ENCODE peak calls at places on chromosomes 2 and 18, in nine cellular contexts. J is RWPE1; X is CD4-positive, alpha-beta T cell; O is Right ventricle myocardium superior; P is stimulated activated CD8-positive, alpha-beta memory T cell treated with anti-CD3 and anti-CD28 coated beads, Interleukin-7, amount 100 ng/mL, for 1 hour; E is fibroblast of the conjunctiva; U is sciatic nerve; D is NCI-H1092 treated with DMSO at 0.1 percent for 48 hours; N is amniotic stem cell. Q is an unnamed sample.

GRCh38 chr2:96769816-96770215 is 9.1 kb downstream of the CNNM4 start:
- DNase-seq in J (no peak), X (no peak), O (peak), P (no peak), E (no peak), U (no peak), D (no peak), N (no peak), Q (no peak)

GRCh38 chr2:109117780-109118179 is 11.2 kb upstream of the SH3RF3 start:
- DNase-seq in J (no peak), X (no peak), O (no peak), P (no peak), E (no peak), U (no peak), D (no peak), N (no peak), Q (no peak)

GRCh38 chr18:63233334-63233733 is 86.2 kb downstream of the BCL2 start:
- DNase-seq in J (no peak), X (no peak), O (no peak), P (no peak), E (no peak), U (no peak), D (no peak), N (no peak), Q (no peak)

GRCh38 chr2:139045524-139045923 is 265.3 kb upstream of the NXPH2 start:
- DNase-seq in J (no peak), X (no peak), O (no peak), P (no peak), E (no peak), U (no peak), D (no peak), N (no peak), Q (no peak)

GRCh38 chr2:168583064-168583709 is 127.1 kb downstream of the CERS6 start:
- DNase-seq in J (no peak), X (no peak), O (no peak), P (no peak), E (no peak), U (no peak), D (no peak), N (no peak), Q (no peak)

GRCh38 chr2:113791697-113792590 is 35.5 kb upstream of the SLC35F5 start:
- DNase-seq in J (no peak), X (no peak), O (no peak), P (no peak), E (no peak), U (no peak), D (no peak), N (peak), Q (no peak)

GRCh38 chr2:221572180-221572820 is at the start of gene EPHA4:
- DNase-seq in J (peak), X (peak), O (peak), P (peak), E (peak), U (peak), D (peak), N (peak), Q (peak)

GRCh38 chr2:163086940-163087339 is 248.4 kb upstream of the KCNH7 start:
- DNase-seq in J (no peak), X (no peak), O (no peak), P (no peak), E (no peak), U (no peak), D (no peak), N (no peak), Q (no peak)

GRCh38 chr2:157172239-157172638 is 85.3 kb upstream of the GALNT5 start:
- DNase-seq in J (no peak), X (no peak), O (no peak), P (no peak), E (no peak), U (no peak), D (no peak), N (no peak), Q (no peak)

GRCh38 chr2:239703834-239704233 is 303.0 kb upstream of the HDAC4 start:
- DNase-seq in J (no peak), X (no peak), O (no peak), P (no peak), E (no peak), U (peak), D (no peak), N (no peak), Q (no peak)

GRCh38 chr18:67428148-67428547 is 88.4 kb downstream of the DSEL start:
- DNase-seq in J (no peak), X (no peak), O (no peak), P (no peak), E (no peak), U (no peak), D (no peak), N (peak), Q (no peak)

GRCh38 chr2:198116652-198117175 is 312.3 kb downstream of the PLCL1 start:
- DNase-seq in J (no peak), X (no peak), O (no peak), P (no peak), E (no peak), U (no peak), D (no peak), N (no peak), Q (no peak)

GRCh38 chr2:196453613-196454047 is 185.9 kb upstream of the CCDC150 start:
- DNase-seq in J (peak), X (peak), O (no peak), P (no peak), E (peak), U (no peak), D (peak), N (no peak), Q (no peak)

GRCh38 chr2:64918220-64918886 is 70.8 kb upstream of the SLC1A4 start:
- DNase-seq in J (no peak), X (no peak), O (no peak), P (no peak), E (no peak), U (no peak), D (no peak), N (no peak), Q (no peak)

GRCh38 chr18:10271481-10271880 is 183.0 kb upstream of the APCDD1 start:
- DNase-seq in J (no peak), X (no peak), O (no peak), P (no peak), E (no peak), U (no peak), D (no peak), N (no peak), Q (no peak)

GRCh38 chr2:119426801-119427395 is 4.8 kb upstream of the TMEM37 start:
- DNase-seq in J (no peak), X (no peak), O (peak), P (no peak), E (no peak), U (peak), D (no peak), N (no peak), Q (no peak)

GRCh38 chr18:58161659-58162058 is 117.6 kb downstream of the NEDD4L start:
- DNase-seq in J (peak), X (no peak), O (no peak), P (no peak), E (no peak), U (no peak), D (no peak), N (no peak), Q (no peak)

GRCh38 chr2:118851650-118852049 is 4.2 kb upstream of the EN1 start:
- DNase-seq in J (no peak), X (no peak), O (no peak), P (no peak), E (no peak), U (no peak), D (no peak), N (no peak), Q (no peak)

GRCh38 chr18:58051765-58052460 is 7.9 kb downstream of the NEDD4L start:
- DNase-seq in J (peak), X (no peak), O (no peak), P (no peak), E (no peak), U (no peak), D (peak), N (peak), Q (no peak)

GRCh38 chr2:196528486-196529223 is 110.9 kb upstream of the CCDC150 start:
- DNase-seq in J (no peak), X (no peak), O (no peak), P (no peak), E (no peak), U (no peak), D (no peak), N (no peak), Q (no peak)

GRCh38 chr2:177806025-177806424 is 266.6 kb downstream of the PDE11A start:
- DNase-seq in J (no peak), X (no peak), O (no peak), P (no peak), E (no peak), U (no peak), D (no peak), N (no peak), Q (no peak)

GRCh38 chr18:7325126-7325430 is 94.2 kb downstream of the LRRC30 start:
- DNase-seq in J (peak), X (no peak), O (no peak), P (no peak), E (no peak), U (no peak), D (no peak), N (no peak), Q (no peak)

GRCh38 chr2:11912980-11913379 is 166.5 kb downstream of the LPIN1 start:
- DNase-seq in J (no peak), X (no peak), O (no peak), P (no peak), E (no peak), U (no peak), D (no peak), N (no peak), Q (no peak)

GRCh38 chr18:52869942-52870907 is 530.2 kb downstream of the DCC start:
- DNase-seq in J (no peak), X (no peak), O (no peak), P (no peak), E (no peak), U (no peak), D (peak), N (no peak), Q (no peak)

GRCh38 chr2:111117666-111118454 is 2.9 kb upstream of the BCL2L11 start:
- DNase-seq in J (no peak), X (no peak), O (peak), P (no peak), E (peak), U (peak), D (no peak), N (no peak), Q (no peak)

GRCh38 chr2:200479617-200480292 is 30.1 kb downstream of the KCTD18 start:
- DNase-seq in J (peak), X (no peak), O (no peak), P (no peak), E (peak), U (no peak), D (no peak), N (peak), Q (no peak)

GRCh38 chr2:175834472-175834871 is 167.6 kb downstream of the LNPK start:
- DNase-seq in J (no peak), X (no peak), O (no peak), P (no peak), E (no peak), U (no peak), D (peak), N (no peak), Q (no peak)

GRCh38 chr18:35463050-35463449 is 34.7 kb downstream of the INO80C start:
- DNase-seq in J (no peak), X (no peak), O (no peak), P (no peak), E (no peak), U (no peak), D (no peak), N (no peak), Q (no peak)

GRCh38 chr2:38571186-38571585 is 31.5 kb downstream of the HNRNPLL start:
- DNase-seq in J (no peak), X (no peak), O (no peak), P (no peak), E (no peak), U (no peak), D (no peak), N (no peak), Q (no peak)

GRCh38 chr2:69724540-69725159 is 17.3 kb upstream of the ANXA4 start:
- DNase-seq in J (peak), X (peak), O (peak), P (peak), E (peak), U (peak), D (peak), N (peak), Q (peak)

GRCh38 chr2:112156152-112156986 is 18.2 kb downstream of the FBLN7 start:
- DNase-seq in J (peak), X (no peak), O (no peak), P (no peak), E (no peak), U (peak), D (no peak), N (no peak), Q (no peak)

GRCh38 chr2:16218651-16219050 is 278.3 kb downstream of the MYCN start:
- DNase-seq in J (no peak), X (no peak), O (no peak), P (no peak), E (no peak), U (no peak), D (no peak), N (no peak), Q (no peak)

GRCh38 chr18:3453540-3454364 is 3.8 kb downstream of the TGIF1 start:
- DNase-seq in J (peak), X (no peak), O (peak), P (no peak), E (peak), U (peak), D (no peak), N (peak), Q (no peak)

GRCh38 chr2:64081046-64081445 is 61.8 kb upstream of the VPS54 start:
- DNase-seq in J (no peak), X (no peak), O (no peak), P (no peak), E (no peak), U (no peak), D (no peak), N (no peak), Q (no peak)

Q was measured in T-helper 17 cell.